ENCODE peak calls at places on chromosomes 1 and 21, in nine cellular contexts. Z is activated CD8-positive, alpha-beta memory T cell treated with anti-CD3 and anti-CD28 coated beads for 48 hours; V is RPMI8226; C is ecto neural progenitor cell; D is kidney; Q is aorta; M is stimulated activated CD4-positive, alpha-beta T cell treated with anti-CD3 and anti-CD28 coated beads, TNF-alpha, amount 100 ng/mL, for 1 hour; F is HFFc6; B is HTR-8/SVneo. G is an unnamed sample.

GRCh38 chr1:224497714-224498573 is 63.3 kb upstream of the WDR26 start:
- DNase-seq in Z (peak), V (peak), C (no peak), D (no peak), Q (peak), M (no peak), F (peak), B (peak), G (peak)

GRCh38 chr1:67724928-67725560 is 40.0 kb downstream of the GADD45A start:
- DNase-seq in Z (no peak), V (no peak), C (no peak), D (no peak), Q (no peak), M (no peak), F (peak), B (no peak), G (no peak)

GRCh38 chr1:99919221-99919620 is 50.6 kb upstream of the SLC35A3 start:
- DNase-seq in Z (no peak), V (no peak), C (no peak), D (no peak), Q (no peak), M (no peak), F (no peak), B (no peak), G (no peak)

GRCh38 chr1:106755682-106756406 is 300.6 kb upstream of the PRMT6 start:
- DNase-seq in Z (no peak), V (no peak), C (no peak), D (no peak), Q (no peak), M (no peak), F (no peak), B (no peak), G (no peak)

GRCh38 chr1:180643693-180644092 is 11.9 kb downstream of the XPR1 start:
- DNase-seq in Z (no peak), V (peak), C (no peak), D (no peak), Q (no peak), M (no peak), F (no peak), B (no peak), G (no peak)

GRCh38 chr21:35469446-35469845 is 420.3 kb upstream of the RUNX1 start:
- DNase-seq in Z (no peak), V (no peak), C (no peak), D (no peak), Q (no peak), M (no peak), F (no peak), B (no peak), G (no peak)

GRCh38 chr1:6544831-6545230 is 9.5 kb downstream of the NOL9 start:
- DNase-seq in Z (no peak), V (no peak), C (no peak), D (no peak), Q (no peak), M (no peak), F (no peak), B (peak), G (no peak)

GRCh38 chr1:69221492-69221990 is 346.2 kb upstream of the LRRC7 start:
- DNase-seq in Z (no peak), V (no peak), C (no peak), D (no peak), Q (no peak), M (no peak), F (no peak), B (peak), G (no peak)

GRCh38 chr1:240956424-240956823 is 344.5 kb upstream of the GREM2 start:
- DNase-seq in Z (no peak), V (no peak), C (no peak), D (no peak), Q (no peak), M (no peak), F (no peak), B (no peak), G (no peak)

GRCh38 chr1:25927541-25928265 is 21.5 kb upstream of the STMN1 start:
- DNase-seq in Z (no peak), V (peak), C (peak), D (no peak), Q (no peak), M (no peak), F (no peak), B (no peak), G (no peak)

GRCh38 chr1:214277704-214278635 is 3.0 kb upstream of the SMYD2 start:
- DNase-seq in Z (no peak), V (no peak), C (no peak), D (no peak), Q (no peak), M (no peak), F (no peak), B (no peak), G (no peak)

GRCh38 chr1:240501115-240501514 is 110.8 kb downstream of the GREM2 start:
- DNase-seq in Z (no peak), V (no peak), C (no peak), D (no peak), Q (no peak), M (no peak), F (peak), B (peak), G (no peak)

GRCh38 chr1:204723131-204723787 is 37.7 kb upstream of the LRRN2 start:
- DNase-seq in Z (no peak), V (peak), C (peak), D (no peak), Q (no peak), M (no peak), F (no peak), B (no peak), G (no peak)

GRCh38 chr1:3533051-3534048 is 78.0 kb downstream of the MEGF6 start:
- DNase-seq in Z (no peak), V (peak), C (peak), D (no peak), Q (no peak), M (no peak), F (no peak), B (no peak), G (no peak)

GRCh38 chr1:228900993-228901392 is 165.7 kb downstream of the RHOU start:
- DNase-seq in Z (no peak), V (no peak), C (peak), D (no peak), Q (no peak), M (no peak), F (no peak), B (no peak), G (no peak)

GRCh38 chr1:175597206-175597605 is 146.2 kb downstream of the TNR start:
- DNase-seq in Z (no peak), V (no peak), C (no peak), D (no peak), Q (no peak), M (no peak), F (no peak), B (no peak), G (no peak)

GRCh38 chr1:4529579-4530445 is 124.6 kb upstream of the AJAP1 start:
- DNase-seq in Z (no peak), V (no peak), C (peak), D (no peak), Q (no peak), M (no peak), F (no peak), B (no peak), G (no peak)

GRCh38 chr1:82845371-82845770 is 1044.6 kb downstream of the ADGRL2 start:
- DNase-seq in Z (no peak), V (no peak), C (no peak), D (no peak), Q (no peak), M (no peak), F (no peak), B (no peak), G (no peak)

GRCh38 chr1:77762072-77762476 is 2.4 kb upstream of the USP33 start:
- DNase-seq in Z (no peak), V (no peak), C (no peak), D (no peak), Q (no peak), M (no peak), F (peak), B (peak), G (no peak)

GRCh38 chr21:34029724-34030528 is 43.5 kb upstream of the MRPS6 start:
- DNase-seq in Z (peak), V (peak), C (peak), D (no peak), Q (no peak), M (no peak), F (peak), B (peak), G (no peak)

GRCh38 chr21:42073140-42074099 is 2.3 kb downstream of the UMODL1 start:
- DNase-seq in Z (no peak), V (no peak), C (no peak), D (peak), Q (peak), M (no peak), F (no peak), B (no peak), G (no peak)

GRCh38 chr21:46307625-46308024 is 16.0 kb downstream of the C21orf58 start:
- DNase-seq in Z (no peak), V (no peak), C (no peak), D (no peak), Q (no peak), M (no peak), F (peak), B (no peak), G (no peak)

GRCh38 chr1:235502601-235503332 is 1.5 kb downstream of the B3GALNT2 start:
- DNase-seq in Z (no peak), V (peak), C (no peak), D (no peak), Q (no peak), M (no peak), F (peak), B (no peak), G (no peak)

GRCh38 chr1:11421443-11421842 is 57.5 kb upstream of the DISP3 start:
- DNase-seq in Z (no peak), V (no peak), C (no peak), D (no peak), Q (no peak), M (no peak), F (no peak), B (no peak), G (no peak)

GRCh38 chr1:35726814-35727433 is 8.2 kb upstream of the C1orf216 start:
- DNase-seq in Z (no peak), V (peak), C (peak), D (no peak), Q (no peak), M (no peak), F (peak), B (peak), G (no peak)

GRCh38 chr1:95635820-95636219 is 401.8 kb downstream of the RWDD3 start:
- DNase-seq in Z (no peak), V (no peak), C (no peak), D (no peak), Q (no peak), M (no peak), F (no peak), B (no peak), G (no peak)

GRCh38 chr1:93033029-93033428 is 46.1 kb upstream of the MTF2 start:
- DNase-seq in Z (no peak), V (no peak), C (no peak), D (no peak), Q (no peak), M (no peak), F (no peak), B (no peak), G (no peak)

GRCh38 chr21:42362198-42362597 is 4.1 kb downstream of the TFF1 start:
- DNase-seq in Z (no peak), V (no peak), C (no peak), D (no peak), Q (no peak), M (no peak), F (no peak), B (no peak), G (no peak)

GRCh38 chr1:87273291-87273690 is 55.4 kb upstream of the LMO4 start:
- DNase-seq in Z (no peak), V (no peak), C (no peak), D (no peak), Q (no peak), M (no peak), F (no peak), B (no peak), G (no peak)

GRCh38 chr1:165696625-165697100 is 1.7 kb downstream of the ALDH9A1 start:
- DNase-seq in Z (no peak), V (peak), C (no peak), D (no peak), Q (no peak), M (no peak), F (peak), B (no peak), G (no peak)

GRCh38 chr1:20625176-20626097 is 7.8 kb upstream of the PINK1 start:
- DNase-seq in Z (no peak), V (no peak), C (no peak), D (no peak), Q (no peak), M (no peak), F (no peak), B (no peak), G (no peak)

GRCh38 chr1:156490401-156491032 is 10.1 kb downstream of the MEF2D start:
- DNase-seq in Z (no peak), V (peak), C (no peak), D (no peak), Q (peak), M (no peak), F (no peak), B (no peak), G (no peak)

GRCh38 chr1:85109475-85109874 is 61.2 kb upstream of the MCOLN3 start:
- DNase-seq in Z (no peak), V (peak), C (peak), D (peak), Q (no peak), M (no peak), F (peak), B (peak), G (no peak)

GRCh38 chr1:115067460-115067859 is 21.8 kb downstream of the TSPAN2 start:
- DNase-seq in Z (no peak), V (no peak), C (no peak), D (no peak), Q (no peak), M (no peak), F (peak), B (peak), G (no peak)

GRCh38 chr1:169604781-169605560 is 18.7 kb upstream of the F5 start:
- DNase-seq in Z (no peak), V (no peak), C (no peak), D (no peak), Q (no peak), M (peak), F (no peak), B (no peak), G (no peak)

GRCh38 chr1:239786464-239786863 is 305.2 kb upstream of the FMN2 start:
- DNase-seq in Z (no peak), V (no peak), C (peak), D (no peak), Q (no peak), M (no peak), F (no peak), B (no peak), G (no peak)